ENCODE peak calls at places on chromosomes 2 and 18, in ten cellular contexts. O is fibroblast of the conjunctiva; B is substantia nigra; P is stimulated activated CD8-positive, alpha-beta memory T cell treated with anti-CD3 and anti-CD28 coated beads, Interleukin-15, amount 100 ng/mL, for 1 hour; Z is OCI-M1; C is NCI-H2107; U is endothelial cell of umbilical vein; T is activated CD8-positive, alpha-beta memory T cell treated with anti-CD3 and anti-CD28 coated beads for 1 hour; S is iPS-NIHi11; R is GM04504. V is an unnamed sample.

GRCh38 chr2:145799595-145800108 is 1279.7 kb upstream of the ZEB2 start:
- DNase-seq in C (no peak), B (no peak), P (no peak), R (no peak), O (no peak), U (no peak), Z (no peak), S (no peak), T (no peak), V (no peak)

GRCh38 chr2:120134263-120134662 is 88.9 kb downstream of the TMEM185B start:
- DNase-seq in P (no peak), T (no peak), U (peak; percentile 89), S (peak; percentile 33), R (peak; percentile 50), Z (no peak), C (no peak), B (no peak), O (peak; percentile 55), V (no peak)

GRCh38 chr2:28869494-28870145 is 489 bp downstream of the TRMT61B start:
- DNase-seq in B (no peak), T (no peak), C (no peak), Z (no peak), S (peak; percentile 3), R (peak; percentile 12), P (no peak), U (no peak), O (no peak), V (no peak)

GRCh38 chr2:56199492-56199891 is 15.7 kb downstream of the CCDC85A start:
- DNase-seq in C (no peak), O (peak; percentile 6), R (peak; percentile 81), S (no peak), T (no peak), B (no peak), U (peak; percentile 10), P (no peak), Z (no peak), V (no peak)

GRCh38 chr2:236237468-236238190 is 26.6 kb downstream of the ASB18 start:
- DNase-seq in B (no peak), Z (no peak), P (no peak), O (no peak), T (no peak), R (no peak), S (peak; percentile 82), U (no peak), C (no peak), V (no peak)

GRCh38 chr2:199303814-199304213 is 153.9 kb downstream of the SATB2 start:
- DNase-seq in B (no peak), O (peak; percentile 51), S (no peak), R (peak; percentile 98), U (peak; percentile 53), C (no peak), P (no peak), T (no peak), Z (no peak), V (no peak)

GRCh38 chr18:58661423-58661822 is 9.8 kb upstream of the MALT1 start:
- DNase-seq in S (no peak), P (no peak), U (no peak), O (no peak), R (no peak), B (no peak), C (no peak), T (no peak), Z (peak; percentile 13), V (no peak)

GRCh38 chr18:29154758-29155725 is 978.1 kb upstream of the CDH2 start:
- DNase-seq in B (no peak), T (no peak), C (no peak), R (peak; percentile 79), O (peak; percentile 43), S (no peak), U (peak; percentile 86), P (no peak), Z (no peak), V (no peak)

GRCh38 chr2:234905547-234906260 is 46.1 kb upstream of the SH3BP4 start:
- DNase-seq in O (no peak), S (no peak), R (no peak), U (no peak), C (no peak), T (no peak), B (no peak), Z (no peak), P (no peak), V (no peak)

GRCh38 chr2:7609556-7610323 is 692.5 kb downstream of the RNF144A start:
- DNase-seq in B (no peak), C (no peak), S (no peak), U (no peak), P (no peak), T (no peak), O (no peak), R (no peak), Z (no peak), V (no peak)

GRCh38 chr2:174914894-174915760 is 90.1 kb downstream of the CHN1 start:
- DNase-seq in R (no peak), S (no peak), Z (no peak), C (no peak), O (no peak), P (no peak), U (peak; percentile 45), B (no peak), T (no peak), V (no peak)

GRCh38 chr2:238241970-238242369 is 2.1 kb upstream of the HES6 start:
- DNase-seq in U (no peak), O (no peak), B (no peak), T (no peak), S (no peak), R (no peak), C (no peak), Z (no peak), P (no peak), V (no peak)

GRCh38 chr2:201358684-201359083 is 1.5 kb upstream of the FLACC1 start:
- DNase-seq in Z (no peak), B (no peak), U (peak; percentile 5), P (no peak), T (no peak), R (no peak), S (no peak), O (peak; percentile 58), C (no peak), V (no peak)

GRCh38 chr2:234555616-234556249 is 58.9 kb upstream of the ARL4C start:
- DNase-seq in R (no peak), U (no peak), T (no peak), Z (no peak), O (no peak), C (no peak), S (no peak), P (no peak), B (no peak), V (no peak)

GRCh38 chr2:229001196-229001595 is 269.9 kb downstream of the PID1 start:
- DNase-seq in O (no peak), T (no peak), P (no peak), C (no peak), Z (no peak), B (no peak), S (no peak), R (no peak), U (no peak), V (no peak)

GRCh38 chr2:120908314-120908975 is 172.8 kb downstream of the GLI2 start:
- DNase-seq in B (no peak), Z (no peak), S (no peak), O (no peak), R (no peak), P (no peak), U (no peak), C (no peak), T (no peak), V (no peak)

GRCh38 chr18:64991102-64991501 is 759.7 kb upstream of the CDH7 start:
- DNase-seq in P (no peak), C (no peak), B (no peak), T (no peak), R (no peak), O (no peak), U (no peak), Z (no peak), S (no peak), V (no peak)